ENCODE peak calls at places on chromosome 7, in four cellular contexts. One of them, this sample, is unnamed.

GRCh38 chr7:17548014-17548653 is 249.7 kb downstream of the AHR start:
- DNase-seq in posterior cingulate gyrus: no peak
- DNase-seq in hepatocyte: no peak
- DNase-seq in fibroblast of lung: no peak
- DNase-seq in this sample: no peak

GRCh38 chr7:137919987-137920386 is 73.2 kb upstream of the DGKI start:
- DNase-seq in posterior cingulate gyrus: no peak
- DNase-seq in hepatocyte: no peak
- DNase-seq in fibroblast of lung: peak; percentile 42
- DNase-seq in this sample: no peak

GRCh38 chr7:157618091-157618726 is 281.4 kb downstream of the DNAJB6 start:
- DNase-seq in posterior cingulate gyrus: no peak
- DNase-seq in hepatocyte: no peak
- DNase-seq in fibroblast of lung: no peak
- DNase-seq in this sample: no peak

GRCh38 chr7:50648076-50648475 is 82.9 kb upstream of the DDC start:
- DNase-seq in posterior cingulate gyrus: no peak
- DNase-seq in hepatocyte: no peak
- DNase-seq in fibroblast of lung: no peak
- DNase-seq in this sample: no peak

GRCh38 chr7:27112960-27113949 is 10.8 kb upstream of the HOXA2 start:
- DNase-seq in posterior cingulate gyrus: no peak
- DNase-seq in hepatocyte: peak; percentile 84
- DNase-seq in fibroblast of lung: peak; percentile 94
- DNase-seq in this sample: peak; percentile 76

GRCh38 chr7:103715376-103716110 is 269.5 kb upstream of the SLC26A5 start:
- DNase-seq in posterior cingulate gyrus: no peak
- DNase-seq in hepatocyte: no peak
- DNase-seq in fibroblast of lung: peak; percentile 45
- DNase-seq in this sample: no peak

GRCh38 chr7:13945670-13946069 is 43.8 kb downstream of the ETV1 start:
- DNase-seq in posterior cingulate gyrus: no peak
- DNase-seq in hepatocyte: no peak
- DNase-seq in fibroblast of lung: peak; percentile 76
- DNase-seq in this sample: no peak

GRCh38 chr7:116710764-116711452 is 38.9 kb downstream of the MET start:
- DNase-seq in posterior cingulate gyrus: no peak
- DNase-seq in hepatocyte: no peak
- DNase-seq in fibroblast of lung: no peak
- DNase-seq in this sample: no peak

GRCh38 chr7:2713370-2713769 is 25.4 kb downstream of the AMZ1 start:
- DNase-seq in posterior cingulate gyrus: no peak
- DNase-seq in hepatocyte: no peak
- DNase-seq in fibroblast of lung: no peak
- DNase-seq in this sample: no peak

GRCh38 chr7:2461268-2462026 is 14.8 kb downstream of the GRIFIN start:
- DNase-seq in posterior cingulate gyrus: no peak
- DNase-seq in hepatocyte: no peak
- DNase-seq in fibroblast of lung: no peak
- DNase-seq in this sample: no peak

GRCh38 chr7:30771859-30772429 is 727 bp downstream of the MINDY4 start:
- DNase-seq in posterior cingulate gyrus: no peak
- DNase-seq in hepatocyte: no peak
- DNase-seq in fibroblast of lung: peak; percentile 8
- DNase-seq in this sample: peak; percentile 23

GRCh38 chr7:44390701-44391100 is 65.3 kb upstream of the CAMK2B start:
- DNase-seq in posterior cingulate gyrus: no peak
- DNase-seq in hepatocyte: no peak
- DNase-seq in fibroblast of lung: no peak
- DNase-seq in this sample: no peak

GRCh38 chr7:7971308-7972040 is 2.9 kb downstream of the GLCCI1 start:
- DNase-seq in posterior cingulate gyrus: no peak
- DNase-seq in hepatocyte: no peak
- DNase-seq in fibroblast of lung: no peak
- DNase-seq in this sample: no peak

GRCh38 chr7:144937199-144937598 is 101.3 kb upstream of the TPK1 start:
- DNase-seq in posterior cingulate gyrus: no peak
- DNase-seq in hepatocyte: no peak
- DNase-seq in fibroblast of lung: no peak
- DNase-seq in this sample: no peak

GRCh38 chr7:75623390-75624133 is 115.2 kb downstream of the HIP1 start:
- DNase-seq in posterior cingulate gyrus: peak; percentile 33
- DNase-seq in hepatocyte: no peak
- DNase-seq in fibroblast of lung: peak; percentile 23
- DNase-seq in this sample: no peak

GRCh38 chr7:157396316-157397035 is 59.7 kb downstream of the DNAJB6 start:
- DNase-seq in posterior cingulate gyrus: no peak
- DNase-seq in hepatocyte: no peak
- DNase-seq in fibroblast of lung: no peak
- DNase-seq in this sample: no peak

GRCh38 chr7:45919231-45919825 is 1.7 kb downstream of the IGFBP3 start:
- DNase-seq in posterior cingulate gyrus: no peak
- DNase-seq in hepatocyte: no peak
- DNase-seq in fibroblast of lung: no peak
- DNase-seq in this sample: no peak